ENCODE peak calls at places on chromosomes 6 and 20, in five cellular contexts. A, T, S, G and X are unnamed samples.

GRCh38 chr20:46683939-46684750 is 5.1 kb downstream of the TP53RK start:
- DNase-seq in T (peak), G (peak), S (peak), A (peak), X (peak)

GRCh38 chr20:2305946-2306345 is 10.1 kb downstream of the TGM3 start:
- DNase-seq in T (peak), A (no peak), G (no peak), S (no peak), X (no peak)

GRCh38 chr6:43725643-43726580 is 38.3 kb upstream of the MRPS18A start:
- DNase-seq in S (no peak), A (no peak), T (no peak), G (no peak), X (no peak)

GRCh38 chr6:105601541-105602174 is 198.8 kb upstream of the PREP start:
- DNase-seq in T (no peak), A (no peak), G (peak), S (peak), X (no peak)

GRCh38 chr6:21396313-21396712 is 197.2 kb upstream of the SOX4 start:
- DNase-seq in T (no peak), G (peak), A (no peak), S (peak), X (no peak)

GRCh38 chr6:134328792-134329191 is 10.9 kb upstream of the SGK1 start:
- DNase-seq in A (no peak), G (no peak), S (no peak), T (no peak), X (no peak)

GRCh38 chr6:119109654-119110325 is 31.3 kb upstream of the FAM184A start:
- DNase-seq in A (no peak), S (no peak), T (no peak), G (no peak), X (no peak)

GRCh38 chr6:34663887-34664269 is 32.7 kb downstream of the ILRUN start:
- DNase-seq in A (no peak), S (no peak), G (no peak), T (no peak), X (no peak)

GRCh38 chr6:73655341-73655917 is 1.6 kb upstream of the SLC17A5 start:
- DNase-seq in T (no peak), S (no peak), A (no peak), G (no peak), X (no peak)

GRCh38 chr20:63347950-63348827 is 13.0 kb downstream of the CHRNA4 start:
- DNase-seq in A (no peak), S (no peak), G (no peak), T (no peak), X (no peak)

GRCh38 chr6:151885234-151885633 is 77.8 kb downstream of the ESR1 start:
- DNase-seq in S (peak), A (no peak), G (no peak), T (no peak), X (no peak)

GRCh38 chr6:121305957-121306607 is 28.2 kb downstream of the TBC1D32 start:
- DNase-seq in G (peak), A (no peak), T (peak), S (peak), X (no peak)

GRCh38 chr20:51700809-51701285 is 67.3 kb downstream of the ATP9A start:
- DNase-seq in T (peak), A (peak), S (peak), G (peak), X (no peak)

GRCh38 chr6:35247642-35248231 is 11.8 kb upstream of the ZNF76 start:
- DNase-seq in S (no peak), A (no peak), G (no peak), T (no peak), X (no peak)

GRCh38 chr6:183668-184067 is 108.6 kb upstream of the DUSP22 start:
- DNase-seq in T (no peak), S (no peak), G (no peak), A (no peak), X (no peak)

GRCh38 chr6:136551103-136551502 is 881 bp upstream of the MAP7 start:
- DNase-seq in T (no peak), A (no peak), G (no peak), S (no peak), X (no peak)

GRCh38 chr6:3849681-3850450 is 693 bp downstream of the FAM50B start:
- DNase-seq in S (no peak), T (peak), G (no peak), A (no peak), X (no peak)

GRCh38 chr6:142820336-142821016 is 124.5 kb downstream of the HIVEP2 start:
- DNase-seq in S (no peak), G (no peak), T (no peak), A (no peak), X (no peak)

GRCh38 chr20:2652724-2653510 is 485 bp downstream of the NOP56 start:
- DNase-seq in A (peak), G (no peak), S (peak), T (peak), X (no peak)

GRCh38 chr6:11460001-11460668 is 77.4 kb upstream of the TMEM170B start:
- DNase-seq in A (no peak), T (no peak), S (peak), G (peak), X (no peak)

GRCh38 chr20:10313215-10313614 is 94.6 kb downstream of the SNAP25 start:
- DNase-seq in G (peak), S (no peak), T (no peak), A (no peak), X (no peak)

GRCh38 chr20:50482396-50482890 is 27.7 kb upstream of the PTPN1 start:
- DNase-seq in T (no peak), A (no peak), G (no peak), S (no peak), X (no peak)

GRCh38 chr6:93787841-93788240 is 368.5 kb upstream of the EPHA7 start:
- DNase-seq in A (no peak), T (no peak), S (no peak), G (peak), X (no peak)

GRCh38 chr20:2133318-2134183 is 31.9 kb downstream of the STK35 start:
- DNase-seq in T (no peak), G (peak), A (no peak), S (peak), X (no peak)

GRCh38 chr6:90088009-90088408 is 193.7 kb downstream of the GJA10 start:
- DNase-seq in S (peak), G (peak), A (no peak), T (no peak), X (no peak)

GRCh38 chr6:82739266-82739665 is 326.4 kb downstream of the UBE3D start:
- DNase-seq in A (no peak), G (no peak), S (no peak), T (peak), X (no peak)

GRCh38 chr20:44056010-44056698 is 130.8 kb downstream of the JPH2 start:
- DNase-seq in G (no peak), A (no peak), T (peak), S (peak), X (no peak)

GRCh38 chr6:142088858-142089216 is 43.9 kb upstream of the GJE1 start:
- DNase-seq in T (peak), S (peak), G (peak), A (no peak), X (no peak)

GRCh38 chr6:27894839-27895762 is 17.1 kb downstream of the OR2B2 start:
- DNase-seq in T (peak), A (peak), S (peak), G (peak), X (no peak)

GRCh38 chr20:49278817-49279676 is 1.2 kb upstream of the ZNFX1 start:
- DNase-seq in S (no peak), A (no peak), G (peak), T (no peak), X (no peak)

GRCh38 chr20:31712564-31713311 is 9.9 kb downstream of the BCL2L1 start:
- DNase-seq in S (peak), A (peak), T (peak), G (peak), X (no peak)

GRCh38 chr6:88704980-88705379 is 258.4 kb downstream of the RNGTT start:
- DNase-seq in G (no peak), S (no peak), T (no peak), A (no peak), X (no peak)

GRCh38 chr20:17910828-17911294 is 57.7 kb downstream of the SNX5 start:
- DNase-seq in G (peak), T (peak), A (no peak), S (peak), X (no peak)

GRCh38 chr20:49526056-49526455 is 41.9 kb downstream of the PTGIS start:
- DNase-seq in S (no peak), T (no peak), A (no peak), G (no peak), X (no peak)

GRCh38 chr6:15503346-15503680 is 159.5 kb downstream of the DTNBP1 start:
- DNase-seq in G (no peak), S (no peak), A (no peak), T (no peak), X (no peak)

GRCh38 chr6:15502451-15503345 is 160.1 kb downstream of the DTNBP1 start:
- DNase-seq in S (no peak), A (no peak), G (no peak), T (no peak), X (no peak)

GRCh38 chr6:15505463-15505918 is 157.3 kb downstream of the DTNBP1 start:
- DNase-seq in A (no peak), G (no peak), T (no peak), S (no peak), X (no peak)

GRCh38 chr6:15504581-15505350 is 158.1 kb downstream of the DTNBP1 start:
- DNase-seq in S (peak), T (no peak), G (peak), A (no peak), X (no peak)

DNA sequence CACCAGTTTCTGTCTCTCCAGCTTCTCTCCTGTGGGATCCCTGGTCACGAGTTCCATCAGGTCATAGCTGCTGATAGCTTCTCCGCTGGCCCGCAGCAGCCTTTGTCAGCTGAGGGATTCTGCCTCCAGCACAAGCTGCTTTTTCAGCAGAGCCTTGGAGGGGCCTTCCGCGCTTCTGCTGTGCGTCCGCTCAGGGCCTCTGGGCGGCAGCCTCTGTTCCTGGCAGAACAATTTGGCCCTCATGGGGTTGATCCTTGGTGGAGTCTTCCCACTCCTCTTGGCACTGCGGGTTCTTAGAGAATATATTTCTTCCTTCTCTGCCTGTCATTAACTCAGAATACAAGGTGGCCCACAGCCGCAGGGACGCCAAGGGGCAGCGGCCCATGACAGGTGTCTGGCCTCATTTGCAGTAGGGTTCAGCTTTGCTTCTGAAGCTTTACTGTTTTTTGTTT is 158.8 kb downstream of the DTNBP1 start:
- DNase-seq in S (no peak), G (peak), A (no peak), T (no peak), X (no peak)
- TF ChIP-seq CTCF in S (no peak), G (peak), A (no peak), T (no peak), X (peak)

DNA sequence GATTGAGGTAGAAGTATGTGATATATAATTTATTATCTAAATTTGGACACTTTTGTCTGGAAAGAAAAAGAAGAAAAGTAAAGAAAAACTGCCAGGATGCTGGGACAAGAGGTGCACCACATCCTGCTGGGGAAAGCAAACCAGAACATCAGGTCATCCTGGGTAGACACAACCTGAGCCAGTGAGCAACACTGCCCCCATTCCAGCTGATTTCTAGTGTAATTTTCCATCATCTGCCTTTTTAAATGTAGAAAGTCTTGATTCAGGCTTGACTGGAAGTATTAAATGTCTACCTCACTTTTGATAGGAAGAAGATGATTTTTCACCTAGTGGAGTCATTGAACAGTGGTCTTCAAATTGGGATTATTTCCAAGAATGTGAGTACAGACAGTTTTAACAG is 1164.5 kb upstream of the CITED2 start:
- DNase-seq in G (peak), S (peak), T (peak), A (no peak), X (no peak)
- TF ChIP-seq CTCF in G (no peak), S (no peak), T (no peak), A (no peak), X (no peak)

GRCh38 chr20:59645761-59646171 is 41.4 kb downstream of the PHACTR3 start:
- DNase-seq in G (no peak), S (no peak), T (no peak), A (no peak), X (no peak)
- TF ChIP-seq CTCF in G (no peak), S (no peak), T (peak), A (no peak), X (no peak)

GRCh38 chr20:38649275-38649891 is 47.8 kb downstream of the ARHGAP40 start:
- DNase-seq in S (peak), A (peak), G (peak), T (peak), X (no peak)
- TF ChIP-seq CTCF in S (peak), A (peak), G (peak), T (peak), X (peak)

GRCh38 chr20:19695081-19695480 is 63.0 kb upstream of the RIN2 start:
- DNase-seq in G (no peak), A (no peak), T (no peak), S (no peak), X (no peak)
- TF ChIP-seq CTCF in G (no peak), A (no peak), T (no peak), S (no peak), X (no peak)

GRCh38 chr20:57459897-57460663 is 64.9 kb downstream of the CTCFL start:
- DNase-seq in S (no peak), G (no peak), T (no peak), A (no peak), X (no peak)

GRCh38 chr20:57459278-57459677 is 65.7 kb downstream of the CTCFL start:
- DNase-seq in G (no peak), T (no peak), S (no peak), A (no peak), X (no peak)

GRCh38 chr20:57462781-57463180 is 62.2 kb downstream of the CTCFL start:
- DNase-seq in S (no peak), T (no peak), A (no peak), G (no peak), X (no peak)

GRCh38 chr20:57460781-57461465 is 64.0 kb downstream of the CTCFL start:
- DNase-seq in T (no peak), G (no peak), A (no peak), S (no peak), X (no peak)

GRCh38 chr20:57461726-57462125 is 63.2 kb downstream of the CTCFL start:
- DNase-seq in S (no peak), A (no peak), T (no peak), G (no peak), X (no peak)
- TF ChIP-seq CTCF in S (no peak), A (no peak), T (no peak), G (no peak), X (no peak)

GRCh38 chr6:157546366-157546765 is 165.4 kb downstream of the ZDHHC14 start:
- DNase-seq in T (peak), S (no peak), G (no peak), A (no peak), X (no peak)
- TF ChIP-seq CTCF in T (no peak), S (no peak), G (no peak), A (no peak), X (no peak)

DNA sequence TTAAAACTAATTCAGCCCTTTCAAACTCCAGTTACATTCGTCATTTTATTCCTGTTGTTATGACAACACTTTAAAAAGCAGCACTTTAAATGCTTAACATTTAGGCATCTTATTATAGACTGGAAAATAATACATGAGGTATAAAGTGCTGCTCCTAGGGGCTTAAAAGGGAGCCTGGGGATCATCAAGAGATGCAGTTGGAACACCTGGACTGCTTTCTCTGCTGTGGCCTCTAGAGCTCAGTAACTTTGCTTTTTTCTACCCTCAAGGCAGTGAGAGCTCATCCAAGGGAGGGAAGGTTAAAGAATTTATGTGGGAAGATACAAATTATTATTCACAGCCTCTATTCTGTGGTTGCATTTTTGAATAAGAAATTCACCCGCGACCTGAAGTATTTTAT is 46.8 kb downstream of the RIPOR2 start:
- DNase-seq in A (no peak), T (no peak), S (no peak), G (no peak), X (no peak)
- TF ChIP-seq CTCF in A (no peak), T (no peak), S (no peak), G (no peak), X (no peak)